ENCODE peak calls at places on chromosomes 5 and 9, in seven cellular contexts. I is AG20443; S is stimulated activated naive CD4-positive, alpha-beta T cell; O is NCI-H1436; L is HTR-8/SVneo; C is H7; E is GM04503. Z is an unnamed sample.

GRCh38 chr5:124124711-124125229 is 612.8 kb downstream of the CSNK1G3 start:
- DNase-seq in C (no peak), L (no peak), I (no peak), S (no peak), O (no peak), E (no peak), Z (no peak)

GRCh38 chr5:95973793-95974325 is 12.2 kb upstream of the ELL2 start:
- DNase-seq in C (no peak), O (no peak), S (no peak), E (no peak), I (no peak), L (no peak), Z (peak; percentile 50)

GRCh38 chr9:25864509-25864908 is 186.3 kb upstream of the TUSC1 start:
- DNase-seq in C (no peak), I (no peak), O (no peak), E (no peak), S (no peak), L (no peak), Z (peak; percentile 7)

GRCh38 chr5:142511318-142511717 is 174.6 kb downstream of the FGF1 start:
- DNase-seq in S (no peak), I (no peak), C (no peak), O (no peak), L (no peak), E (no peak), Z (no peak)

GRCh38 chr9:7659766-7660165 is 139.8 kb downstream of the DMAC1 start:
- DNase-seq in C (no peak), I (no peak), S (no peak), L (no peak), O (no peak), E (no peak), Z (no peak)

GRCh38 chr5:141848771-141849370 is 29.3 kb downstream of the PCDH1 start:
- DNase-seq in O (no peak), L (peak; percentile 78), C (peak; percentile 92), S (no peak), E (no peak), I (peak; percentile 45), Z (peak; percentile 81)

GRCh38 chr9:91160599-91161464 is 200.9 kb downstream of the AUH start:
- DNase-seq in L (no peak), C (no peak), I (no peak), E (no peak), S (no peak), O (no peak), Z (no peak)

GRCh38 chr9:123710299-123710698 is 219.6 kb downstream of the DENND1A start:
- DNase-seq in S (no peak), L (peak; percentile 10), I (peak; percentile 61), E (peak; percentile 50), O (no peak), C (no peak), Z (peak; percentile 86)

GRCh38 chr5:65468633-65469032 is 13.1 kb downstream of the ADAMTS6 start:
- DNase-seq in S (no peak), L (no peak), C (no peak), E (no peak), I (no peak), O (no peak), Z (peak; percentile 53)

GRCh38 chr9:127886401-127886972 is 9.0 kb upstream of the AK1 start:
- DNase-seq in E (no peak), I (peak; percentile 46), O (no peak), C (peak; percentile 82), S (no peak), L (no peak), Z (peak; percentile 34)

GRCh38 chr9:36991516-36992134 is 42.4 kb downstream of the PAX5 start:
- DNase-seq in S (no peak), O (no peak), I (no peak), E (no peak), C (peak; percentile 89), L (peak; percentile 33), Z (peak; percentile 18)

GRCh38 chr5:150317048-150318003 is 14.6 kb upstream of the ARSI start:
- DNase-seq in L (peak; percentile 95), O (no peak), E (peak; percentile 87), C (no peak), I (peak; percentile 91), S (no peak), Z (peak; percentile 96)

GRCh38 chr5:157108961-157109360 is at the start of gene HAVCR2:
- DNase-seq in I (no peak), E (no peak), S (peak; percentile 62), C (no peak), O (no peak), L (no peak), Z (no peak)

GRCh38 chr9:127444283-127444920 is 6.8 kb downstream of the RPL12 start:
- DNase-seq in S (no peak), I (no peak), L (no peak), E (no peak), O (no peak), C (no peak), Z (peak; percentile 2)

GRCh38 chr5:54580997-54581741 is 63.6 kb downstream of the SNX18 start:
- DNase-seq in I (peak; percentile 64), E (peak; percentile 55), O (no peak), C (peak; percentile 17), S (no peak), L (no peak), Z (peak; percentile 88)

GRCh38 chr9:137368431-137369110 is 54.4 kb downstream of the EXD3 start:
- DNase-seq in S (no peak), O (no peak), L (no peak), E (no peak), I (no peak), C (no peak), Z (no peak)

GRCh38 chr5:1834022-1834551 is 32.9 kb downstream of the NDUFS6 start:
- DNase-seq in S (no peak), I (no peak), C (peak; percentile 68), O (no peak), L (no peak), E (no peak), Z (no peak)

GRCh38 chr9:120965344-120966004 is 38.9 kb upstream of the TRAF1 start:
- DNase-seq in L (no peak), O (peak; percentile 74), I (no peak), C (peak; percentile 41), E (no peak), S (no peak), Z (peak; percentile 11)

GRCh38 chr5:112772095-112772494 is 34.4 kb downstream of the APC start:
- DNase-seq in I (no peak), L (no peak), E (no peak), C (no peak), O (no peak), S (no peak), Z (peak; percentile 50)

GRCh38 chr5:6837519-6838110 is 124.4 kb downstream of the TENT4A start:
- DNase-seq in S (no peak), L (no peak), E (no peak), C (peak; percentile 38), I (peak; percentile 43), O (no peak), Z (peak; percentile 21)

GRCh38 chr5:85920984-85921383 is 696.8 kb upstream of the COX7C start:
- DNase-seq in E (no peak), O (no peak), C (no peak), S (no peak), I (no peak), L (no peak), Z (no peak)

GRCh38 chr5:1005362-1005851 is 3.2 kb upstream of the NKD2 start:
- DNase-seq in O (no peak), I (no peak), L (no peak), C (peak; percentile 71), S (no peak), E (no peak), Z (no peak)

GRCh38 chr9:71147368-71147767 is 25.9 kb upstream of the TRPM3 start:
- DNase-seq in O (no peak), I (no peak), C (no peak), L (no peak), E (no peak), S (no peak), Z (no peak)

GRCh38 chr5:148186248-148187003 is 16.4 kb upstream of the SPINK6 start:
- DNase-seq in L (no peak), I (peak; percentile 9), S (no peak), O (no peak), C (no peak), E (no peak), Z (peak; percentile 8)

GRCh38 chr9:136944094-136944518 is 432 bp downstream of the FBXW5 start:
- DNase-seq in L (peak; percentile 36), E (no peak), C (no peak), O (no peak), I (peak; percentile 91), S (no peak), Z (peak; percentile 69)

GRCh38 chr9:89815903-89816573 is 211.2 kb downstream of the GADD45G start:
- DNase-seq in L (no peak), O (no peak), S (no peak), C (no peak), I (no peak), E (no peak), Z (no peak)

GRCh38 chr5:1505506-1506241 is 18.1 kb downstream of the LPCAT1 start:
- DNase-seq in I (peak; percentile 57), O (peak; percentile 59), C (peak; percentile 79), E (no peak), S (no peak), L (no peak), Z (no peak)

GRCh38 chr9:129382281-129383004 is 204.4 kb upstream of the IER5L start:
- DNase-seq in S (no peak), O (no peak), E (no peak), L (no peak), I (no peak), C (no peak), Z (no peak)

GRCh38 chr9:15374825-15375224 is 47.9 kb upstream of the SNAPC3 start:
- DNase-seq in L (no peak), I (no peak), O (no peak), E (no peak), C (no peak), S (no peak), Z (no peak)

GRCh38 chr5:119153629-119154028 is 82.7 kb downstream of the DMXL1 start:
- DNase-seq in E (no peak), O (no peak), S (no peak), C (no peak), L (no peak), I (no peak), Z (no peak)

GRCh38 chr9:20558609-20559016 is 63.7 kb downstream of the MLLT3 start:
- DNase-seq in I (peak; percentile 78), C (no peak), S (no peak), O (no peak), E (peak; percentile 85), L (no peak), Z (peak; percentile 94)

GRCh38 chr5:148734518-148734917 is 80.2 kb upstream of the HTR4 start:
- DNase-seq in C (no peak), L (no peak), S (no peak), E (no peak), O (no peak), I (no peak), Z (no peak)